ENCODE peak calls at places on chromosome 2, in ten cellular contexts. R is heart left ventricle, Z is PC-3, A is right lobe of liver, W is lung, F is OCI-LY7, Y is endodermal cell, P is A549, C is thyroid gland, V is tibial nerve. O is an unnamed sample. For H3K4me1, the result is how much of the 10 kb centered on the place peaks cover.

GRCh38 chr2:86453838-86454237 is 12.7 kb downstream of the KDM3A start:
- DNase-seq in R (peak), W (peak), V (peak), C (peak), F (no peak), P (no peak), A (no peak), Y (no peak), Z (peak), O (no peak)

GRCh38 chr2:113234721-113235346 is 43.9 kb downstream of the PAX8 start:
- DNase-seq in A (no peak), Y (no peak), Z (no peak), F (no peak), P (no peak), V (no peak), R (no peak), W (no peak), C (no peak), O (no peak)

GRCh38 chr2:104487381-104487780 is 366.5 kb upstream of the POU3F3 start:
- DNase-seq in Z (peak), V (no peak), W (no peak), A (no peak), F (no peak), R (no peak), C (no peak), P (no peak), Y (no peak), O (no peak)

GRCh38 chr2:2018713-2019410 is 274.5 kb upstream of the PXDN start:
- DNase-seq in C (no peak), W (no peak), R (no peak), Z (no peak), P (no peak), V (no peak), Y (peak), F (no peak), A (no peak), O (no peak)

GRCh38 chr2:62304429-62305417 is 108.8 kb downstream of the B3GNT2 start:
- DNase-seq in F (peak), P (no peak), A (peak), V (no peak), R (peak), C (peak), Z (peak), W (peak), Y (peak), O (peak)

GRCh38 chr2:98637401-98638144 is 29.2 kb downstream of the UNC50 start:
- DNase-seq in Y (no peak), C (no peak), R (no peak), F (no peak), P (no peak), Z (no peak), V (no peak), W (no peak), A (no peak), O (no peak)

GRCh38 chr2:68390600-68390999 is 25.5 kb downstream of the PLEK start:
- DNase-seq in C (no peak), R (no peak), P (no peak), Y (no peak), V (no peak), Z (no peak), W (no peak), A (no peak), F (no peak), O (no peak)

GRCh38 chr2:174662459-174662858 is 64.9 kb upstream of the WIPF1 start:
- DNase-seq in C (no peak), P (peak), A (no peak), R (no peak), W (no peak), F (no peak), V (no peak), Z (peak), Y (no peak), O (peak)

GRCh38 chr2:72765997-72766609 is 59.7 kb downstream of the EXOC6B start:
- DNase-seq in F (no peak), Y (no peak), P (peak), C (no peak), W (no peak), V (no peak), A (no peak), Z (peak), R (no peak), O (no peak)

GRCh38 chr2:45823723-45824206 is 172.3 kb downstream of the PRKCE start:
- DNase-seq in F (no peak), V (no peak), R (peak), W (peak), C (peak), P (peak), A (peak), Y (no peak), Z (peak), O (peak)

GRCh38 chr2:69833752-69834151 is 4.3 kb downstream of the GMCL1 start:
- DNase-seq in V (no peak), R (no peak), Y (no peak), Z (no peak), P (no peak), C (no peak), A (no peak), F (no peak), W (no peak), O (no peak)

GRCh38 chr2:162057426-162057825 is 16.6 kb downstream of the DPP4 start:
- DNase-seq in C (no peak), V (no peak), P (no peak), A (no peak), Z (no peak), Y (no peak), W (no peak), R (no peak), F (no peak), O (no peak)

GRCh38 chr2:231050018-231050901 is 6.4 kb upstream of the PSMD1 start:
- DNase-seq in Y (no peak), A (peak), V (no peak), Z (no peak), W (no peak), C (no peak), F (no peak), P (peak), R (no peak), O (no peak)

GRCh38 chr2:237540823-237541222 is 25.6 kb upstream of the PRLH start:
- DNase-seq in A (peak), W (no peak), Z (peak), R (peak), P (peak), Y (no peak), F (no peak), V (peak), C (peak), O (no peak)

GRCh38 chr2:226440119-226440917 is 359.3 kb downstream of the IRS1 start:
- DNase-seq in Z (peak), Y (no peak), F (no peak), V (no peak), A (no peak), P (no peak), W (no peak), C (no peak), R (no peak), O (no peak)

GRCh38 chr2:68043719-68044498 is 18.9 kb downstream of the C1D start:
- DNase-seq in P (peak), A (no peak), R (no peak), W (no peak), F (no peak), V (no peak), Y (no peak), C (no peak), Z (peak), O (no peak)

GRCh38 chr2:172969609-172970008 is 106.0 kb upstream of the MAP3K20 start:
- DNase-seq in R (no peak), Z (peak), F (no peak), A (no peak), P (no peak), V (no peak), C (no peak), W (no peak), Y (no peak), O (no peak)

GRCh38 chr2:106900130-106900529 is 14.2 kb upstream of the ST6GAL2 start:
- DNase-seq in P (no peak), C (no peak), W (no peak), V (no peak), R (no peak), Y (no peak), A (no peak), F (no peak), Z (no peak), O (no peak)

GRCh38 chr2:153963247-153963646 is 91.5 kb downstream of the GALNT13 start:
- DNase-seq in P (peak), R (no peak), W (no peak), V (no peak), Y (no peak), A (no peak), F (no peak), Z (peak), C (no peak), O (no peak)

GRCh38 chr2:86370579-86370978 is 33.2 kb upstream of the REEP1 start:
- DNase-seq in V (no peak), Z (no peak), P (no peak), F (no peak), W (no peak), Y (no peak), A (no peak), C (no peak), R (no peak), O (no peak)

GRCh38 chr2:120547662-120548061 is 188.0 kb upstream of the GLI2 start:
- DNase-seq in R (peak), V (no peak), Z (no peak), F (no peak), Y (no peak), W (no peak), A (peak), C (no peak), P (no peak), O (no peak)

GRCh38 chr2:85802337-85803103 is 48.7 kb downstream of the ATOH8 start:
- DNase-seq in A (no peak), V (no peak), W (no peak), F (no peak), Z (peak), Y (no peak), R (no peak), C (no peak), P (no peak), O (no peak)

GRCh38 chr2:71831208-71831577 is 316.5 kb downstream of the CYP26B1 start:
- DNase-seq in C (peak), W (no peak), A (no peak), Y (peak), V (no peak), P (peak), Z (peak), R (peak), F (no peak), O (peak)

GRCh38 chr2:27796991-27797752 is 25.7 kb downstream of the MRPL33 start:
- DNase-seq in V (no peak), F (no peak), Y (no peak), P (no peak), W (no peak), Z (no peak), C (no peak), A (peak), R (peak), O (no peak)

GRCh38 chr2:107412209-107412904 is 414.3 kb upstream of the RGPD4 start:
- DNase-seq in Y (no peak), P (no peak), F (no peak), Z (no peak), R (no peak), V (no peak), C (no peak), W (no peak), A (no peak), O (no peak)

GRCh38 chr2:189553689-189554088 is 26.9 kb downstream of the SLC40A1 start:
- DNase-seq in Y (no peak), F (no peak), R (no peak), V (no peak), W (no peak), P (no peak), A (no peak), Z (peak), C (no peak), O (no peak)

GRCh38 chr2:222655406-222655747 is 515 bp downstream of the FARSB start:
- DNase-seq in C (no peak), R (no peak), Z (peak), P (peak), F (peak), W (no peak), V (no peak), Y (no peak), A (no peak), O (no peak)

GRCh38 chr2:240127911-240128607 is 8.0 kb downstream of the COPS9 start:
- DNase-seq in W (no peak), V (no peak), F (no peak), R (no peak), Z (no peak), P (no peak), Y (no peak), A (no peak), C (no peak), O (peak)

GRCh38 chr2:181357979-181358378 is 99.2 kb upstream of the ITGA4 start:
- DNase-seq in A (no peak), C (no peak), V (no peak), Y (no peak), W (no peak), F (no peak), P (no peak), R (no peak), Z (no peak), O (no peak)

GRCh38 chr2:15058015-15058414 is 425.5 kb downstream of the LRATD1 start:
- DNase-seq in F (peak), R (no peak), Y (peak), W (no peak), P (no peak), Z (peak), A (no peak), C (no peak), V (no peak), O (no peak)

GRCh38 chr2:207484444-207485391 is 45.0 kb upstream of the CREB1 start:
- DNase-seq in A (no peak), Z (no peak), P (no peak), R (no peak), V (no peak), W (no peak), F (peak), C (peak), Y (no peak), O (no peak)

GRCh38 chr2:133338224-133338623 is 230.0 kb downstream of the NCKAP5 start:
- DNase-seq in R (no peak), Y (no peak), A (no peak), C (no peak), Z (no peak), P (no peak), F (no peak), W (no peak), V (no peak), O (no peak)

GRCh38 chr2:223725494-223725893 is 111.9 kb downstream of the AP1S3 start:
- DNase-seq in P (peak), W (peak), A (peak), C (peak), Y (peak), R (peak), F (no peak), Z (peak), V (peak), O (peak)

GRCh38 chr2:224882291-224883171 is 159.7 kb downstream of the DOCK10 start:
- DNase-seq in A (no peak), F (no peak), R (no peak), V (no peak), C (no peak), Z (peak), Y (no peak), P (peak), W (no peak), O (no peak)

GRCh38 chr2:71453404-71454220 is at the start of gene DYSF:
- DNase-seq in V (no peak), Y (peak), P (no peak), F (no peak), C (peak), W (no peak), A (peak), R (peak), Z (peak), O (peak)

GRCh38 chr2:37201208-37201607 is 4.9 kb downstream of the CEBPZOS start:
- DNase-seq in P (no peak), Z (no peak), F (no peak), A (no peak), Y (no peak), R (no peak), W (no peak), V (no peak), C (no peak), O (no peak)

GRCh38 chr2:37196320-37197195 is at the start of gene CEBPZOS:
- DNase-seq in P (peak), R (peak), F (peak), A (peak), Y (peak), Z (peak), W (peak), C (peak), V (peak), O (peak)

GRCh38 chr2:37203708-37204107 is 7.4 kb downstream of the CEBPZOS start:
- DNase-seq in A (no peak), C (no peak), W (no peak), Z (no peak), Y (no peak), F (no peak), R (no peak), P (no peak), V (no peak), O (no peak)

GRCh38 chr2:37201766-37202165 is 5.5 kb downstream of the CEBPZOS start:
- DNase-seq in F (peak), P (no peak), R (no peak), Z (no peak), C (no peak), W (no peak), Y (no peak), A (no peak), V (no peak), O (no peak)

DNA sequence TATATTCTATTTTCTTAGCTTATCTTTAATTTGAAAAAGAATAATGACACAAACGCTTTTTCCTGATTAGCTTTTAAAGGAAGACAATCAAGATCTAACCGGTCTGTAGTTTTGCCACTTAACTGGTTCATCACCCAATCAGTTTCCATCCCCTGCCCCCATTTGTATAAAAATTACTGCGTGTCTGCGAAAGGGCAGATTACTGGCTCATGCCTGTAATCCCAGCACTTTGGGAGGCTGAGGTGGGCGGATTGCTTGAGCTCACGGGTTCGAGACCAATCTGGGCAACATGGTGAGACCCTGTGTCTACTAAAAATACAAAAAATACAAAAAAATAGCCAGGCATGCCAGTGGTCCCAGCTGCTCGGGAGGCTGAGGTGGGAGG is 2.4 kb downstream of the CEBPZOS start:
- DNase-seq in A (no peak), Z (no peak), F (no peak), R (no peak), P (no peak), C (no peak), V (no peak), Y (no peak), W (no peak), O (no peak)
- H3K27ac ChIP-seq in A (no peak), Z (no peak), F (peak), R (no peak), P (no peak), C (no peak), V (no peak), Y (no peak), W (no peak), O (no peak)

GRCh38 chr2:17101091-17101490 is 417.1 kb downstream of the RAD51AP2 start:
- DNase-seq in Z (no peak), V (no peak), Y (no peak), F (no peak), W (no peak), P (no peak), C (no peak), A (no peak), R (no peak), O (no peak)
- H3K4me1 ChIP-seq in Z (under half), V (under half), Y (under half), F (under half), W (under half), P (under half), C (under half), A (under half), R (under half), O (under half)

GRCh38 chr2:186590538-186591441 is 934 bp downstream of the ITGAV start:
- DNase-seq in V (no peak), Z (peak), R (no peak), P (peak), A (no peak), C (peak), W (no peak), Y (peak), F (peak), O (no peak)

GRCh38 chr2:186592137-186592875 is 2.5 kb downstream of the ITGAV start:
- DNase-seq in V (no peak), W (no peak), R (no peak), F (no peak), A (no peak), Y (no peak), C (no peak), P (no peak), Z (no peak), O (no peak)

GRCh38 chr2:186588421-186588820 is 1.4 kb upstream of the ITGAV start:
- DNase-seq in Y (no peak), V (no peak), F (no peak), R (no peak), A (no peak), P (no peak), C (no peak), W (no peak), Z (no peak), O (no peak)

GRCh38 chr2:186589733-186590537 is at the start of gene ITGAV:
- DNase-seq in C (peak), R (peak), Y (peak), A (peak), W (peak), V (peak), P (peak), F (peak), Z (peak), O (peak)

DNA sequence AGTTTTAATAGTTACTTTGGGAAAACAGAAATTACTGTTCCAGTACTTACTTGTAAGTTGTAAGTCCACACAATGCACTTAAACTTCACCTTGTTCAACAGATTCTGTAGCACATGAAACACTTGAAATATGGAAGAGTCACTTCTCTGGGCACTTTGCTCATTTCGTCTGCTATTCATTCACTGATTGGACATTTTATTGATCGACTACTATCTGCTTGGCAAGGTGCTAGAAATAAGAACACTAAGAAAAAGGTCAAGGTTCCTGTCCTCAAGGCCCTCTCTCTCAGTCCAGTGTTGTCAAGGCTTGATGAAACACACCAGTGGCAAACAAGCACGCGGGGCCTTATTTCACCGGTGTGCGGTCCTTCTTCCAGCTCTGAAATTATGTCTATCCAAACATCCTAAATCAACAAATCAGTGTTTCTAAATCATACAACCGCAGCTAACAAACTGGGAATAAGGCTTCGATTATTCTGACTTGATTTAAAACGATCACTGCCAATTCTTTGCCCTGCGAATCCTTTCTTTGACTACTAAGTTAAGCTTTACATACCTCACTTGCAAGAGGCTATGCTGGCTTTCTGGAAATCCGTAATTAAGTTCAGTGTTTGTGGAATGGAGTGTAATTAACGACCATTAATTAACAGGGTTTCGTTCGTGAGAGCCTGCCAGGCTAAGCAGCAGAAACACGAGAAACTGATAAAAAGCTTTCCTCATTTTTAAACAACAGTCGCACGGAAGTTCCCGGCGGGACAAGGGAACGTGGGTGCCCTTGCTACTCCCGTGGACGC is 720 bp upstream of the ITGAV start:
- DNase-seq in C (peak), Y (no peak), W (no peak), V (no peak), F (no peak), R (no peak), Z (no peak), P (no peak), A (no peak), O (no peak)
- H3K27ac ChIP-seq in C (peak), Y (peak), W (peak), V (peak), F (no peak), R (peak), Z (peak), P (peak), A (peak), O (peak)

GRCh38 chr2:10398496-10398895 is 49.6 kb downstream of the ODC1 start:
- DNase-seq in F (no peak), V (no peak), R (peak), Y (no peak), C (no peak), A (peak), P (no peak), Z (no peak), W (peak), O (no peak)

GRCh38 chr2:10397878-10398277 is 50.2 kb downstream of the ODC1 start:
- DNase-seq in C (no peak), A (no peak), R (no peak), W (no peak), F (no peak), P (no peak), Y (no peak), Z (no peak), V (no peak), O (no peak)

GRCh38 chr2:10397297-10397875 is 50.7 kb downstream of the ODC1 start:
- DNase-seq in C (no peak), F (no peak), Y (no peak), V (no peak), Z (no peak), R (no peak), P (no peak), A (no peak), W (no peak), O (no peak)

GRCh38 chr2:10395893-10396292 is 52.2 kb downstream of the ODC1 start:
- DNase-seq in W (peak), R (no peak), A (no peak), Y (no peak), V (no peak), P (no peak), Z (no peak), F (no peak), C (peak), O (no peak)

DNA sequence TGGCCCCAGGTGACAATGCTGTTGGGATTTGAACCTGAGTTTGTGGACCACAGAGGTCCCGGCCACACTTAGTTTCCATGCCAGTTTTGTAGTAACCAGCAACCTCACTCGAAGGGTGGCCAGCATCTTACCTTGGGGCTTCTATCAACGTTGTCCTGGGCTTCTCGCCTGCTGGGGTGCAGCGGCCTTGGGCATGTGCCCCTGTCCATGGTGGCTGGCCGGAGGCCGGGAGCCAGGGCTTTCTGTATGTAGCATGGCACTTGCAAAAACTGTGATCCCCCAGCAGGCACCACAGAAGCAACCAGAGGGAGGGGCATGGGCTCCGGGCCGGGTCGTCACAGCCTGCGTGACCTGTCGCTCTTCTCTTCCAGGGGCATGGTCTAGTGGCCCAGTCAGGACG is 51.7 kb downstream of the ODC1 start:
- DNase-seq in Z (no peak), P (no peak), A (no peak), V (no peak), C (no peak), F (no peak), W (no peak), Y (no peak), R (no peak), O (no peak)
- H3K4me1 ChIP-seq in Z (under half), P (under half), A (under half), V (under half), C (under half), F (under half), W (under half), Y (under half), R (under half), O (under half)

O was measured in aorta.